ENCODE peak calls at places on chromosomes 6 and 20, in six cellular contexts. G is neural crest cell, U is GM10248, F is PC-3, N is AG10803, M is GM23338. Q is an unnamed sample.

GRCh38 chr20:11901127-11901526 is 16.6 kb upstream of the BTBD3 start:
- DNase-seq in G (no peak), U (no peak), F (peak), N (peak), M (peak), Q (no peak)

GRCh38 chr6:68632620-68633195 is 2.4 kb upstream of the ADGRB3 start:
- DNase-seq in G (no peak), U (no peak), F (no peak), N (no peak), M (no peak), Q (no peak)

GRCh38 chr6:40044196-40044595 is 109.9 kb upstream of the MOCS1 start:
- DNase-seq in G (no peak), U (no peak), F (no peak), N (no peak), M (no peak), Q (no peak)

GRCh38 chr20:7714549-7714948 is 225.7 kb downstream of the HAO1 start:
- DNase-seq in G (no peak), U (no peak), F (no peak), N (no peak), M (peak), Q (no peak)

GRCh38 chr20:33667245-33668086 is 723 bp downstream of the ACTL10 start:
- DNase-seq in G (peak), U (peak), F (peak), N (peak), M (no peak), Q (no peak)

GRCh38 chr20:40781340-40781916 is 92.4 kb upstream of the MAFB start:
- DNase-seq in G (no peak), U (no peak), F (no peak), N (no peak), M (no peak), Q (no peak)

GRCh38 chr20:48767269-48767960 is 60.4 kb downstream of the PREX1 start:
- DNase-seq in G (no peak), U (no peak), F (no peak), N (no peak), M (no peak), Q (no peak)

GRCh38 chr6:21595951-21596378 is 2.4 kb downstream of the SOX4 start:
- DNase-seq in G (peak), U (no peak), F (no peak), N (no peak), M (no peak), Q (no peak)

GRCh38 chr6:21741221-21742109 is 147.9 kb downstream of the SOX4 start:
- DNase-seq in G (no peak), U (no peak), F (no peak), N (no peak), M (peak), Q (no peak)

GRCh38 chr20:34709044-34709835 is 5.1 kb downstream of the TP53INP2 start:
- DNase-seq in G (peak), U (peak), F (peak), N (peak), M (peak), Q (peak)

GRCh38 chr6:127441881-127442280 is 17.3 kb downstream of the KIAA0408 start:
- DNase-seq in G (no peak), U (no peak), F (no peak), N (no peak), M (no peak), Q (no peak)

GRCh38 chr6:87333591-87334181 is 4.6 kb upstream of the GJB7 start:
- DNase-seq in G (no peak), U (no peak), F (no peak), N (peak), M (no peak), Q (no peak)

GRCh38 chr6:26312501-26313390 is 52.3 kb upstream of the BTN3A2 start:
- DNase-seq in G (peak), U (no peak), F (peak), N (peak), M (peak), Q (no peak)

GRCh38 chr20:34536798-34537394 is 20.7 kb downstream of the DYNLRB1 start:
- DNase-seq in G (peak), U (no peak), F (no peak), N (peak), M (peak), Q (no peak)

GRCh38 chr6:24766685-24767462 is 7.9 kb upstream of the GMNN start:
- DNase-seq in G (no peak), U (peak), F (peak), N (peak), M (no peak), Q (peak)

GRCh38 chr6:112014483-112014882 is 39.4 kb upstream of the CCN6 start:
- DNase-seq in G (no peak), U (no peak), F (peak), N (peak), M (no peak), Q (no peak)

GRCh38 chr20:23161244-23161875 is 75.2 kb upstream of the CD93 start:
- DNase-seq in G (no peak), U (no peak), F (no peak), N (no peak), M (no peak), Q (no peak)

GRCh38 chr6:159692303-159693127 is 526 bp downstream of the SOD2 start:
- DNase-seq in G (peak), U (peak), F (peak), N (no peak), M (peak), Q (peak)

GRCh38 chr6:142014515-142014914 is 118.2 kb upstream of the GJE1 start:
- DNase-seq in G (no peak), U (no peak), F (peak), N (peak), M (no peak), Q (no peak)

GRCh38 chr6:54264581-54265272 is 43.5 kb upstream of the TINAG start:
- DNase-seq in G (no peak), U (no peak), F (no peak), N (peak), M (no peak), Q (no peak)

GRCh38 chr6:54262499-54262898 is 45.7 kb upstream of the TINAG start:
- DNase-seq in G (no peak), U (no peak), F (no peak), N (no peak), M (peak), Q (no peak)

GRCh38 chr6:54262956-54263355 is 45.3 kb upstream of the TINAG start:
- DNase-seq in G (no peak), U (no peak), F (no peak), N (no peak), M (no peak), Q (no peak)

GRCh38 chr6:54266400-54266923 is 41.8 kb upstream of the TINAG start:
- DNase-seq in G (no peak), U (no peak), F (no peak), N (no peak), M (peak), Q (no peak)

DNA sequence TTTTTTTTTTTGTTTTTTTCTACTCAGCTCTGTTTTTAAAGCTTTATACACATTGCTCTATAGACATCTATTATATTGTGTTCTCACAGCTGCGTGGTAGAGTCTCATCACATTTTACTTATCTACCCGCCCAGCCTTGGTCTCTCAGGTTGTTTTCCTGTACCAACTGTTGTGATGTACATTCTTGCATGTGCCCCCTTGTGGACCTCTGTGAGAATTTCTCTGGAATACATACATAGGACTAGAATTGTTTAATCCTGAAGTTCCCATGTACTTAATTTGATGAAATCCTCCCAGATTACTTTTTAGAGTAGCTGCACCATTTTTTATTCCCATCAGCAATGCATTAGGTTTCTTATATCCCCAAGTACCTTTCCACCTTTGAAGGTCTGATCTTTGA is 40.4 kb upstream of the TINAG start:
- DNase-seq in G (no peak), U (no peak), F (peak), N (peak), M (peak), Q (peak)
- TF ChIP-seq CTCF in G (peak), U (no peak), F (peak), N (peak), M (peak), Q (no peak)

GRCh38 chr20:19757487-19757972 is 528 bp upstream of the RIN2 start:
- DNase-seq in G (peak), U (no peak), F (peak), N (peak), M (peak), Q (peak)

GRCh38 chr20:19756756-19757486 is 1.1 kb upstream of the RIN2 start:
- DNase-seq in G (no peak), U (no peak), F (peak), N (no peak), M (no peak), Q (peak)

GRCh38 chr20:19760371-19760721 is 2.3 kb downstream of the RIN2 start:
- DNase-seq in G (no peak), U (no peak), F (no peak), N (no peak), M (no peak), Q (no peak)

GRCh38 chr20:19757973-19758887 is at the start of gene RIN2:
- DNase-seq in G (peak), U (peak), F (peak), N (peak), M (peak), Q (peak)

GRCh38 chr20:19758888-19759331 is 852 bp downstream of the RIN2 start:
- DNase-seq in G (peak), U (no peak), F (peak), N (peak), M (peak), Q (no peak)
- TF ChIP-seq CTCF in G (no peak), U (no peak), F (peak), N (no peak), M (no peak), Q (no peak)

DNA sequence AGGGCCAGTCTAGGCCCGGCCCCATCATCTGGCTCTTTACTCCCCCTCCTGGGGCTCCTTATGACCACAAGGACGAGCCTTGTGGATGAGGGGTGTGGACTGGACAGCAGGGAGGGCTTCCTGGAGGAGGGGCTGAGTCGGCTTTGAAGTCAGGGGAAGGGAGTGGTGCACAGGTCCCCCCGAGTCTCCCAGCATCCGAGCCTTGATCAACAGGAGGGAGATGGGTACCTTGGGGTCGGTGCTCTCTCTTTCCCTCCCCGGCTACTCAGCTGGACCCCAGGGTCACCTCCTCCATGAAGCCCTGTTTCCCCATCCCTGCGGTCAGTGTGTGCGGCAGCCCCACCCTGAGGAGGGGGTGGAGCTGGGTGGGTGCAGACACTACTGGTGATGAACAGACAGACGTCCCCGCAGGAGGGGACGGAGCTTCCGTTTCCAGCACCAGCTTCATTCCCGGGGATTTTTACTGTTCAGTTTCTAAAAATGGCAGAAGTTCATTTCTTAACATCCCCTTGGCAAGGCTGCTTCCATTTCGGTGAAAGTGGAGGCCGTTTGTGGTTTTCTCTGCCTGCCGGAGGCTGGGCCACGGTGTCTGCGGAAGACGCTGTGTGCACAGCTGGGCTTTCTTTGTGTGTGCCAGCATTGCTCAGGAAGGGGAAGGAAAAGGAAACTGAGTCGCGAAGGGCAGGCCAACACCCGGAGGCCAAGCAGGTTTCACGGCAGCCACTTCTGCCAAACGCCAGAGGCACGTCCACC is 19.6 kb downstream of the NTSR1 start:
- DNase-seq in G (no peak), U (no peak), F (no peak), N (no peak), M (no peak), Q (no peak)
- TF ChIP-seq CTCF in G (no peak), U (no peak), F (no peak), N (no peak), M (no peak), Q (no peak)

GRCh38 chr6:568085-568484 is 88.8 kb downstream of the HUS1B start:
- DNase-seq in G (no peak), U (no peak), F (no peak), N (no peak), M (no peak), Q (no peak)
- TF ChIP-seq CTCF in G (no peak), U (no peak), F (no peak), N (no peak), M (no peak), Q (no peak)

GRCh38 chr6:169701218-169701952 is 444 bp downstream of the WDR27 start:
- DNase-seq in G (no peak), U (no peak), F (peak), N (no peak), M (peak), Q (no peak)

GRCh38 chr6:169700296-169700695 is 1.5 kb downstream of the WDR27 start:
- DNase-seq in G (no peak), U (no peak), F (no peak), N (peak), M (peak), Q (no peak)

GRCh38 chr6:169707772-169708171 is 5.8 kb downstream of the C6orf120 start:
- DNase-seq in G (no peak), U (no peak), F (no peak), N (no peak), M (no peak), Q (no peak)

GRCh38 chr6:169702640-169703246 is 817 bp downstream of the C6orf120 start:
- DNase-seq in G (peak), U (no peak), F (peak), N (no peak), M (peak), Q (peak)

DNA sequence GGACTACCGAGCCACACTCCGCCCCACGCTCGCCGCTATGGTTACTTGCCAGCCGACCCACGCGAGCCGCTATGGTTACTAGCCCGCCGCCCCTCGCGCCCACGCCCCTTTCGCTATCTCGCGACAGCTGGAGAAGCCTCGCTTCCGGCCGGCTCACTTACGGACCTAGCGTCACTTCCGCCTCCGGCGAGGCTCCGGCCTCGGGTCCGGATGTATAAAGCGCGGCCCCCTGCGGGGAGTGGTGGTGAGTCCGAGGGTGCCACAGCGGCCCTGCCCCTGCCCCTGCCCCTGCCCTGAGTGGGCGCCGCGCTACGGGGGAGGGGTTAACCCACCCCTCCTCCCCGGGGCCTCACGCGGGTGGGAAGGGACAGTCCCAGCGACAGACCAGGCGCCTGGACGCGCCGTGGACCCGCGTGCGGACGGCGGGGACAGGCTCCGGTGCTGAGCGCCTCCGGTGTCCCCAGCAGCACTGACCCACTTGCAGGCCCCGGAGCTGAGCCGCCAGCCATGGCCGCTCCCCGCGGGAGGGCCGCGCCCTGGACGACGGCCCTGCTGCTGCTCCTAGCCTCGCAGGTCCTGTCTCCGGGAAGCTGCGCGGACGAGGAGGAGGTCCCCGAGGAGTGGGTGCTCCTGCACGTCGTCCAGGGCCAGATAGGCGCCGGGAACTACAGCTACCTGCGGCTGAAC is at the start of the genes C6orf120 and WDR27:
- DNase-seq in G (peak), U (peak), F (peak), N (peak), M (peak), Q (peak)
- TF ChIP-seq CTCF in G (no peak), U (no peak), F (no peak), N (peak), M (no peak), Q (no peak)